ENCODE peak calls at places on chromosomes 13 and 19, in six cellular contexts. One of them, this sample, is unnamed.

GRCh38 chr19:45786533-45786894 is 4.2 kb upstream of the DMPK start:
- DNase-seq in mesenchymal stem cell: no peak
- DNase-seq in activated T-helper 1 cell treated with Interleukin-2 at 50 U/mL for 16 hours: no peak
- DNase-seq in left cardiac atrium: no peak
- DNase-seq in cardiac muscle cell: no peak
- DNase-seq in activated naive CD4-positive, alpha-beta T cell treated with anti-CD3 and anti-CD28 coated beads for 36 hours: no peak
- DNase-seq in this sample: no peak

GRCh38 chr19:50663280-50663790 is 14.1 kb downstream of the C19orf81 start:
- DNase-seq in mesenchymal stem cell: no peak
- DNase-seq in activated T-helper 1 cell treated with Interleukin-2 at 50 U/mL for 16 hours: no peak
- DNase-seq in left cardiac atrium: no peak
- DNase-seq in cardiac muscle cell: peak
- DNase-seq in activated naive CD4-positive, alpha-beta T cell treated with anti-CD3 and anti-CD28 coated beads for 36 hours: no peak
- DNase-seq in this sample: peak

GRCh38 chr19:4051175-4052101 is 15.3 kb downstream of the ZBTB7A start:
- DNase-seq in mesenchymal stem cell: peak
- DNase-seq in activated T-helper 1 cell treated with Interleukin-2 at 50 U/mL for 16 hours: no peak
- DNase-seq in left cardiac atrium: peak
- DNase-seq in cardiac muscle cell: no peak
- DNase-seq in activated naive CD4-positive, alpha-beta T cell treated with anti-CD3 and anti-CD28 coated beads for 36 hours: no peak
- DNase-seq in this sample: no peak

GRCh38 chr13:30191491-30192100 is 115.8 kb downstream of the KATNAL1 start:
- DNase-seq in mesenchymal stem cell: no peak
- DNase-seq in activated T-helper 1 cell treated with Interleukin-2 at 50 U/mL for 16 hours: no peak
- DNase-seq in left cardiac atrium: no peak
- DNase-seq in cardiac muscle cell: no peak
- DNase-seq in activated naive CD4-positive, alpha-beta T cell treated with anti-CD3 and anti-CD28 coated beads for 36 hours: no peak
- DNase-seq in this sample: no peak

GRCh38 chr19:17505218-17505617 is 6.2 kb upstream of the PGLS start:
- DNase-seq in mesenchymal stem cell: no peak
- DNase-seq in activated T-helper 1 cell treated with Interleukin-2 at 50 U/mL for 16 hours: no peak
- DNase-seq in left cardiac atrium: no peak
- DNase-seq in cardiac muscle cell: no peak
- DNase-seq in activated naive CD4-positive, alpha-beta T cell treated with anti-CD3 and anti-CD28 coated beads for 36 hours: no peak
- DNase-seq in this sample: no peak

GRCh38 chr13:62910541-62910940 is 1494.9 kb upstream of the PCDH20 start:
- DNase-seq in mesenchymal stem cell: no peak
- DNase-seq in activated T-helper 1 cell treated with Interleukin-2 at 50 U/mL for 16 hours: no peak
- DNase-seq in left cardiac atrium: no peak
- DNase-seq in cardiac muscle cell: no peak
- DNase-seq in activated naive CD4-positive, alpha-beta T cell treated with anti-CD3 and anti-CD28 coated beads for 36 hours: no peak
- DNase-seq in this sample: no peak

GRCh38 chr13:42047561-42048322 is 706 bp upstream of the DGKH start:
- DNase-seq in mesenchymal stem cell: peak
- DNase-seq in activated T-helper 1 cell treated with Interleukin-2 at 50 U/mL for 16 hours: no peak
- DNase-seq in left cardiac atrium: peak
- DNase-seq in cardiac muscle cell: peak
- DNase-seq in activated naive CD4-positive, alpha-beta T cell treated with anti-CD3 and anti-CD28 coated beads for 36 hours: peak
- DNase-seq in this sample: peak

GRCh38 chr13:99614465-99614885 is 113.2 kb downstream of the TM9SF2 start:
- DNase-seq in mesenchymal stem cell: no peak
- DNase-seq in activated T-helper 1 cell treated with Interleukin-2 at 50 U/mL for 16 hours: no peak
- DNase-seq in left cardiac atrium: no peak
- DNase-seq in cardiac muscle cell: no peak
- DNase-seq in activated naive CD4-positive, alpha-beta T cell treated with anti-CD3 and anti-CD28 coated beads for 36 hours: peak
- DNase-seq in this sample: no peak

GRCh38 chr19:2014731-2015610 is 543 bp downstream of the BTBD2 start:
- DNase-seq in mesenchymal stem cell: no peak
- DNase-seq in activated T-helper 1 cell treated with Interleukin-2 at 50 U/mL for 16 hours: no peak
- DNase-seq in left cardiac atrium: no peak
- DNase-seq in cardiac muscle cell: peak
- DNase-seq in activated naive CD4-positive, alpha-beta T cell treated with anti-CD3 and anti-CD28 coated beads for 36 hours: no peak
- DNase-seq in this sample: peak

This sample was measured in NCI-H2227 treated with DMSO at 0.1 percent for 48 hours.